ENCODE peak calls at places on chromosomes 12 and 14, in six cellular contexts. S is GM12878, J is aorta, I is upper lobe of right lung, U is testis, B is SK-N-SH. K is an unnamed sample.

GRCh38 chr12:57793920-57794319 is 11.3 kb downstream of the TSFM start:
- DNase-seq in S (no peak), J (no peak), I (no peak), U (no peak), B (no peak), K (no peak)

GRCh38 chr14:24900281-24900868 is 149.6 kb downstream of the STXBP6 start:
- DNase-seq in S (no peak), J (no peak), I (no peak), U (no peak), B (no peak), K (no peak)

GRCh38 chr14:50360851-50361250 is 35.8 kb downstream of the CDKL1 start:
- DNase-seq in S (no peak), J (no peak), I (no peak), U (no peak), B (no peak), K (no peak)

GRCh38 chr14:68786491-68787234 is 6.2 kb downstream of the ZFP36L1 start:
- DNase-seq in S (no peak), J (no peak), I (no peak), U (peak; percentile 19), B (no peak), K (no peak)

GRCh38 chr14:71029236-71029781 is 122.0 kb downstream of the PCNX1 start:
- DNase-seq in S (no peak), J (no peak), I (no peak), U (no peak), B (no peak), K (no peak)

GRCh38 chr14:29339491-29339890 is 572.9 kb downstream of the FOXG1 start:
- DNase-seq in S (no peak), J (no peak), I (no peak), U (no peak), B (no peak), K (no peak)

GRCh38 chr12:12837025-12837872 is 24.1 kb downstream of the DDX47 start:
- DNase-seq in S (no peak), J (peak; percentile 71), I (no peak), U (no peak), B (peak; percentile 66), K (no peak)

GRCh38 chr12:131112016-131112415 is 158.3 kb downstream of the ADGRD1 start:
- DNase-seq in S (no peak), J (no peak), I (peak; percentile 2), U (no peak), B (peak; percentile 57), K (no peak)

GRCh38 chr14:93938766-93939303 is 11.7 kb downstream of the FAM181A start:
- DNase-seq in S (no peak), J (no peak), I (no peak), U (peak; percentile 21), B (no peak), K (no peak)

GRCh38 chr14:64438181-64438839 is 27.0 kb upstream of the AKAP5 start:
- DNase-seq in S (no peak), J (peak; percentile 53), I (no peak), U (no peak), B (no peak), K (no peak)

GRCh38 chr12:39990122-39991101 is 115.5 kb downstream of the SLC2A13 start:
- DNase-seq in S (peak; percentile 9), J (peak; percentile 53), I (peak; percentile 71), U (peak; percentile 81), B (peak; percentile 62), K (no peak)

GRCh38 chr12:107431942-107432341 is 253.7 kb upstream of the PWP1 start:
- DNase-seq in S (no peak), J (no peak), I (no peak), U (no peak), B (no peak), K (no peak)

GRCh38 chr12:122790393-122791075 is 16.2 kb downstream of the CCDC62 start:
- DNase-seq in S (no peak), J (no peak), I (no peak), U (no peak), B (no peak), K (no peak)

GRCh38 chr14:52703225-52703624 is 3.8 kb upstream of the PSMC6 start:
- DNase-seq in S (no peak), J (peak; percentile 57), I (no peak), U (no peak), B (no peak), K (no peak)

GRCh38 chr14:23575086-23575485 is 3.5 kb downstream of the JPH4 start:
- DNase-seq in S (no peak), J (no peak), I (no peak), U (no peak), B (peak; percentile 5), K (no peak)

GRCh38 chr14:23579311-23579630 is 681 bp upstream of the JPH4 start:
- DNase-seq in S (no peak), J (no peak), I (no peak), U (no peak), B (peak; percentile 65), K (no peak)

GRCh38 chr14:23577710-23578392 is 739 bp downstream of the JPH4 start:
- DNase-seq in S (no peak), J (no peak), I (no peak), U (no peak), B (peak; percentile 84), K (no peak)

GRCh38 chr14:23578560-23579310 is at the start of gene JPH4:
- DNase-seq in S (no peak), J (no peak), I (no peak), U (no peak), B (peak; percentile 89), K (no peak)

GRCh38 chr14:23577004-23577681 is 1.4 kb downstream of the JPH4 start:
- DNase-seq in S (no peak), J (no peak), I (no peak), U (no peak), B (peak; percentile 92), K (no peak)
- H3K27me3 ChIP-seq in S (peaks cover 2% of the 10 kb centered on the region), J (no peaks in the 10 kb centered on the region), I (peaks cover 40% of the 10 kb centered on the region), U (peaks cover 4% of the 10 kb centered on the region), B (no peaks in the 10 kb centered on the region), K (peaks cover 8% of the 10 kb centered on the region)

GRCh38 chr12:98401427-98401826 is 114.0 kb upstream of the TMPO start:
- DNase-seq in S (peak; percentile 55), J (no peak), I (no peak), U (no peak), B (peak; percentile 23), K (no peak)

GRCh38 chr12:98402671-98403070 is 112.7 kb upstream of the TMPO start:
- DNase-seq in S (no peak), J (no peak), I (no peak), U (no peak), B (no peak), K (no peak)

GRCh38 chr12:98403385-98403784 is 112.0 kb upstream of the TMPO start:
- DNase-seq in S (no peak), J (no peak), I (no peak), U (no peak), B (no peak), K (no peak)

GRCh38 chr12:98403936-98404335 is 111.5 kb upstream of the TMPO start:
- DNase-seq in S (no peak), J (no peak), I (no peak), U (no peak), B (no peak), K (no peak)

DNA sequence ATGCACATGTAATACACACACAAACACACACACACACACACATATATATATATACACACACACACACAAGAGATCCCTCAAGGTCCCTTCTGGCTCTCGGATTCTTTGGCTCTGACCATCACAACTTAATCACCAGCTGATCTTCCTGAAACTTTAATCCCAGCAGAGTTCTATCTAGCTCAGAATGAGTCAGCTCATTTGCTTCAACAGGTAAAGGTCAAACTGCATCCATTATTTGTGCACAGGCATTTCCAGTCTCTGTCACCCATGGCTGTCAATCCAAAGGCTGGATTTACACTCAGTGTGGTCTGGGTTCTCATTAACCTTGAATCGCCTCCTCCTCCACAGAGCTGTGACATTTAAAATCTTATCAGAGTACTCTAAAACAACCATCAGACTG is 113.3 kb upstream of the TMPO start:
- DNase-seq in S (no peak), J (no peak), I (no peak), U (no peak), B (no peak), K (no peak)
- H3K27ac ChIP-seq in S (no peak overlapping the region), J (no peak overlapping the region), I (no peak overlapping the region), U (no peak overlapping the region), B (no peak overlapping the region), K (no peak overlapping the region)

DNA sequence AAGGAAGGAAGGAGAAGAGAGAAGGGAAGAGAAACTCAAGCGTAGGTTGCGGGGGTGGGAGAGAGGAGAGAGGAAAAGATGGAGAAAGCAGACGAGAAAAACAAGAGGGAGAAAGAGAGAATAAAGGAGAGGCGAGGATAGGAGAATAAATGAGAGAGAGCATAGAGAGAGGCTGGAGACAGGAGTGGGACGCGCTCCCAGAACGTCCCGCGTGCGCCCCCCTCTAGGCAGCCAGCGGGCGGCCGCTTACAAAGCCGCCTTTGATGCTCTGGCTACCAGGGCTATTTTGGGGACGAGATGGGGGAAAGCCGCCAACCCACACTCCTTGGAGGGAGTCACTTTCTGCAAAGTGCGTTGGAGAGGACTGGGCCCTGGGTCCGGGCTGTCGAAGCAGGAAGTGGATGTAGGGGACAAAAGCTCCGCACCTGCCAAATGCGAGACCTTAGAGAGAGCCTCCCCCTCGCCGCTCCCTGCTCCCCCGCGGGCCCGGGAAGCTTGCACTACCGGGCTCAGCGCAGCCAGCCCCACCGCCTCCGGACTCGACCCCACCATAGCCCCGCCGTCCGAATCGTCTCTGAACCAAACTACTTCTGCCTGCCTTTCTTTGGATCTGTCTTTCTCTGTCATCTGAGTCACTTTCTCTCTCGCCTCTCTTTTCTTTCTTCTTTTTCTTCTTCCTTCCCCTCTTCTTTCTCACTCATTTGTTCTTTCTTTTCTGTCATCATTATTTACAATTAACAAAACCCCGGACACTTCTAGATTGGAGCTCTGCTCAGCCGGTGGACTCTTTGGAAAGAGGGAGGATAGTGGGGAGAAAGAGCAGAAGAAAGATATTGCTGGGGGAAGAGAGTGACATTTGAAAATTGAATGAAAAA is 8.0 kb downstream of the ASCL1 start:
- DNase-seq in S (no peak), J (no peak), I (no peak), U (no peak), B (peak; percentile 61), K (no peak)
- H3K27me3 ChIP-seq in S (peaks cover 22% of the 10 kb centered on the region), J (peaks cover 7% of the 10 kb centered on the region), I (peaks cover 57% of the 10 kb centered on the region), U (no peaks in the 10 kb centered on the region), B (no peaks in the 10 kb centered on the region), K (no peaks in the 10 kb centered on the region)

GRCh38 chr12:24854017-24854416 is 94.9 kb downstream of the BCAT1 start:
- DNase-seq in S (no peak), J (no peak), I (no peak), U (no peak), B (no peak), K (no peak)
- H3K27ac ChIP-seq in S (no peak overlapping the region), J (no peak overlapping the region), I (no peak overlapping the region), U (no peak overlapping the region), B (peak overlapping the region; percentile 34), K (no peak overlapping the region)

DNA sequence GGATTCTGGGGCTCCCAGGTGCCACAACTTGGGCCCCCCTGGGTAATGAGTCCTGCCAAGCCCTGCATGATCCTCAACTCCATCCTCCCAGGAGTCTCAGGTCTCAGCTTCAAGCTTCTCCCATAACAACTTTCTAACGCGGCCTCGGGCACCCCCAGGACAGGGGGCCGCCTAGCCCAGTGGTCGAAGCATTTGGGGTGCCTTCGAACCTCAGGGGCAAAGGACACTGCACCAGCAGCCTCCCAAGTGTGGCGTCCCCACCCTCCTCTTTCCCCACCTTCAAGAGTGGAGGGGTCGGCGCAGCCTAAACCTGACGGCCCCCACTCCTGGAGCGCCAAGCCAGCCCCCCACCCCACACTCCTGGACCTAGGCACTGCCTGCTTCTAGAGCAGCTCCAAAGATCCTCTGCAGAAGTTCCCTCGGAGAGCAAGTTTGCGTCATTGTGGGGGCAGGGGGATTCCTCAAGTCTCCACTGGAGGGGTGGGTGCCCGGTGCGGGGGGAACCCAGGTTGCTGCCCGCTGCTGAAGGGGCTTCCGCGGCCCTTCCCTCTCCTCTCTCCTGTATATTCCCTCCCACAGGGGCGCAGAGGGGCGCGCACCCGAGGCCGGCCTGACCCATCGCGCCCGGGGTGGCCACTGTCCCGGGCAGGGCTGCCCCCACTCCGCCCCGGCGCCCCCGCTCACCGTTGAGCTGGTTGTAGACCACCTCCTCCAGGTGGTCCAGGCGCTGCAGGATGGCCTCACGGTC is 933 bp downstream of the GALNT9 start:
- DNase-seq in S (no peak), J (no peak), I (no peak), U (no peak), B (no peak), K (no peak)
- H3K27me3 ChIP-seq in S (no peaks in the 10 kb centered on the region), J (no peaks in the 10 kb centered on the region), I (peaks cover 42% of the 10 kb centered on the region), U (no peaks in the 10 kb centered on the region), B (peaks cover 88% of the 10 kb centered on the region), K (peaks cover 95% of the 10 kb centered on the region)

K was measured in tibial artery.